ENCODE peak calls at places on chromosomes 11 and 22, in six cellular contexts. W is neural progenitor cell, I is epithelial cell of esophagus, Z is mammary epithelial cell, E is fibroblast of villous mesenchyme, O is cardiac muscle cell. A is an unnamed sample.

GRCh38 chr22:27637604-27638003 is 164.0 kb downstream of the MN1 start:
- DNase-seq in W (no peak), I (peak; percentile 74), Z (peak; percentile 36), E (no peak), O (no peak), A (no peak)

GRCh38 chr22:23054531-23055257 is 15.6 kb upstream of the GNAZ start:
- DNase-seq in W (no peak), I (no peak), Z (no peak), E (no peak), O (no peak), A (peak; percentile 65)

GRCh38 chr11:69010964-69011623 is 2.0 kb downstream of the MRGPRF start:
- DNase-seq in W (peak; percentile 91), I (peak; percentile 69), Z (peak; percentile 56), E (peak; percentile 89), O (peak; percentile 93), A (no peak)

GRCh38 chr11:36265793-36266628 is 23.2 kb downstream of the COMMD9 start:
- DNase-seq in W (peak; percentile 84), I (peak; percentile 59), Z (peak; percentile 29), E (peak; percentile 45), O (peak; percentile 74), A (peak; percentile 72)

GRCh38 chr22:50191041-50191740 is 5.5 kb downstream of the TRABD start:
- DNase-seq in W (no peak), I (peak; percentile 45), Z (no peak), E (peak; percentile 61), O (peak; percentile 54), A (peak; percentile 82)

GRCh38 chr22:46777609-46777970 is 15.1 kb downstream of the TBC1D22A start:
- DNase-seq in W (no peak), I (no peak), Z (no peak), E (no peak), O (no peak), A (peak; percentile 71)

GRCh38 chr22:26168934-26169311 is 339 bp upstream of the SEZ6L start:
- DNase-seq in W (no peak), I (no peak), Z (no peak), E (no peak), O (no peak), A (peak; percentile 10)

GRCh38 chr22:48630444-48630777 is 1197.3 kb downstream of the BRD1 start:
- DNase-seq in W (peak; percentile 18), I (no peak), Z (no peak), E (no peak), O (no peak), A (no peak)

GRCh38 chr11:71971676-71972075 is 27.0 kb upstream of the IL18BP start:
- DNase-seq in W (no peak), I (no peak), Z (no peak), E (no peak), O (no peak), A (no peak)

GRCh38 chr11:6655790-6656580 is at the start of gene DCHS1:
- DNase-seq in W (peak; percentile 75), I (no peak), Z (no peak), E (no peak), O (peak; percentile 66), A (no peak)

GRCh38 chr11:112525844-112526590 is 265.4 kb upstream of the PLET1 start:
- DNase-seq in W (no peak), I (peak; percentile 64), Z (no peak), E (no peak), O (no peak), A (no peak)

DNA sequence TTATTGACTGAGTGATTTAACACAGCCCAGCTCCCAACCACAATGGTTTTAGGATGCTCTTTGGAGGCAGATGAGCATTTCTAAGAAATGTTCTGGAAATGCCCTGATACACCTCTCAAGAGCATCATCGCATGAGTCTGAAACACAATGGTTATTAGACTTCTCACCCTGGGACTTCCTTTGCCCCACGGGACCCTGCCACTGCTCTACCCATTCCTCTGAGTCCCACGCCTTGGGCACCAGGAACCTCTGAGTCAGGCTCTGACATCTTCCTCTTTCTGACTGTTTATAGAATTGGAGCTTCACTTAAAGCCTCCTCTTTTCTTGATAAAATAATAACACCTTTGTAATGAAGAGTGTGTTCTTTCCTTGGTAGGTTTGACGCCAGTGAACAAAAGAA is 85.6 kb upstream of the PARVA start:
- DNase-seq in W (no peak), I (no peak), Z (no peak), E (no peak), O (no peak), A (peak; percentile 3)
- TF ChIP-seq CTCF in W (no peak), I (no peak), Z (no peak), E (no peak), O (no peak), A (no peak)

DNA sequence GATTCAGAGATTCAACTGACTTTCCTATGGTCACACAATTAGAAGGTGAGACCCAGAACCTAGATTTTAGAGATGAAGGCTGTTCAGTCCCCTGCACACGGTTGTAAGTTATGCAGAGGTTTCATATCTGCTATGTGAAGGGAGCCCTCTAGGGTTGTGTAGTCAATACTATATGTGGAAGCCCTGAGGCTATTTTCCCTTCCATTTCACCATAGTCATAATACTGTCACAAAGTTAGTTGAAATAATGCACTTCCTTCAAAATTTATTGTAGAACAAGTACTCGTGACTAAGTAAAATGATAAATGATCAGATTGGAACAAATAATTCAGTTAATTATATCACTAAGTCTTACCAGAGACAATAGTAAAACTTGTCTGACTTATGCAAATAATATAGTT is 48.8 kb downstream of the ENDOD1 start:
- DNase-seq in W (no peak), I (peak; percentile 44), Z (no peak), E (peak; percentile 63), O (peak; percentile 18), A (peak; percentile 55)
- TF ChIP-seq CTCF in W (peak; percentile 32), I (no peak), Z (peak; percentile 13), E (peak; percentile 28), O (peak; percentile 26), A (peak; percentile 48)

GRCh38 chr11:10861047-10861446 is 3.2 kb upstream of the ZBED5 start:
- DNase-seq in W (no peak), I (no peak), Z (no peak), E (no peak), O (no peak), A (no peak)

GRCh38 chr11:10855295-10855694 is 2.6 kb downstream of the ZBED5 start:
- DNase-seq in W (no peak), I (no peak), Z (no peak), E (no peak), O (no peak), A (no peak)

GRCh38 chr11:10856689-10857603 is 907 bp downstream of the ZBED5 start:
- DNase-seq in W (peak; percentile 66), I (peak; percentile 34), Z (peak; percentile 60), E (peak; percentile 47), O (peak; percentile 47), A (peak; percentile 17)

GRCh38 chr11:10858505-10859360 is 880 bp upstream of the ZBED5 start:
- DNase-seq in W (peak; percentile 82), I (peak; percentile 57), Z (no peak), E (no peak), O (peak; percentile 81), A (peak; percentile 45)

DNA sequence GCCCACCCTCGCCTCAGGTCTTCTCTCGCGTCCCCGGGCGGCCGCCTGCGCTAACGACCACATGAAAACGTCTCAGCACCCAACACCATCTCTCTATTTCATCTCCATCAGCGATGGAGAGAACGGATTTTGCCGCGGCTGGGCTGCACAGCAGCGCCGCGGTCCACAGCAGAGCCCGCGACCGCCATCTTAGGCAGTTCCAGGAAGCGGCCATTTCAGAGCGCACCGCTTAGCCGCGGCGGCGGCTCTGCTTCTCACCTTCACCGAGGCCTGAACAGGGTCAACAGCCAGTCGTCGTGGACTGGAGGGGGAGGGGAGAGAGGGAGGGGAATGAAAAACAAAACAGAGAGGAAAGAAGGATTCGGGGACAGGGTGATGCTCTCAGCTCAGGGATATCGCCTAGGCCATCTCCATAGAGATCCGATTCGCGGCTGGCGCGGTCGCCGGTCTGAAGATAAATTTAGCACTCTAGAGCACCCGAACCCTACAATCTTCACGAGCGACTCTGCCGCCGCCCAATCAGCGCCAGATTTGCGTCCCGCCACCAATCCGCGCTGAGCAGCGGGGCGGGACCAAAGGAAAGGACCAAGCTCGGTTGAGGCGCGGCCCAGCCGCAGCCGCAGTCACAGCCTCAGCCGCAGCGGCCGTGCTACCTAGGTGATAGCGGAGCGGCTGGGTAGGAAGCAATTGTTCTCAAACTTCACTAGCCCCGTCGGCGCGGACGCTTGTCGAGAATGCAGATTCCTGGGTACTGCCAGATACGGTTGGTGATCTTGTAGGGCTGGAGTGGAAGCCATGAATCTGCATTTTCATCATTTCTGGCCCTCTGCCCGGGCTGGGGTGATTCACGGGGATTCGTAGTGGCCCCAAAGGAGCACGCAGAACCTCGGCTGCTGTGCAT is at the start of gene ZBED5:
- DNase-seq in W (peak; percentile 99), I (peak; percentile 99), Z (peak; percentile 99), E (peak; percentile 98), O (peak; percentile 97), A (peak; percentile 93)
- TF ChIP-seq CTCF in W (peak; percentile 32), I (peak; percentile 21), Z (peak; percentile 33), E (peak; percentile 9), O (peak; percentile 21), A (no peak)

GRCh38 chr11:62233730-62234129 is 8.3 kb upstream of the SCGB1D2 start:
- DNase-seq in W (no peak), I (peak; percentile 6), Z (no peak), E (no peak), O (no peak), A (no peak)
- TF ChIP-seq CTCF in W (no peak), I (no peak), Z (peak; percentile 33), E (peak; percentile 7), O (no peak), A (no peak)

A was measured in GM13976.